ENCODE peak calls at places on chromosomes 4 and X, in ten cellular contexts. One of them, this sample, is unnamed. For H3K4me1, the result is how much of the 10 kb centered on the place peaks cover.

GRCh38 chrX:1529756-1530155 is 7.2 kb downstream of the P2RY8 start:
- DNase-seq in stomach: no peak
- DNase-seq in endothelial cell of umbilical vein: no peak
- DNase-seq in GM23248: no peak
- DNase-seq in aorta: no peak
- DNase-seq in HCT116: no peak
- DNase-seq in left lung: no peak
- DNase-seq in A549: no peak
- DNase-seq in astrocyte: no peak
- DNase-seq in fibroblast of lung: no peak
- DNase-seq in this sample: no peak

GRCh38 chr4:174423257-174423944 is 98.9 kb downstream of the HPGD start:
- DNase-seq in stomach: peak
- DNase-seq in endothelial cell of umbilical vein: peak
- DNase-seq in GM23248: peak
- DNase-seq in aorta: no peak
- DNase-seq in HCT116: peak
- DNase-seq in left lung: peak
- DNase-seq in A549: peak
- DNase-seq in astrocyte: peak
- DNase-seq in fibroblast of lung: peak
- DNase-seq in this sample: peak

GRCh38 chr4:15779336-15779735 is 1.2 kb downstream of the CD38 start:
- DNase-seq in stomach: no peak
- DNase-seq in endothelial cell of umbilical vein: peak
- DNase-seq in GM23248: peak
- DNase-seq in aorta: peak
- DNase-seq in HCT116: no peak
- DNase-seq in left lung: peak
- DNase-seq in A549: peak
- DNase-seq in astrocyte: peak
- DNase-seq in fibroblast of lung: peak
- DNase-seq in this sample: peak

GRCh38 chr4:56786955-56787354 is 34.5 kb downstream of the SPINK2 start:
- DNase-seq in stomach: peak
- DNase-seq in endothelial cell of umbilical vein: peak
- DNase-seq in GM23248: peak
- DNase-seq in aorta: no peak
- DNase-seq in HCT116: no peak
- DNase-seq in left lung: no peak
- DNase-seq in A549: no peak
- DNase-seq in astrocyte: peak
- DNase-seq in fibroblast of lung: peak
- DNase-seq in this sample: peak

GRCh38 chrX:22097295-22097694 is 65.2 kb downstream of the PHEX start:
- DNase-seq in stomach: no peak
- DNase-seq in endothelial cell of umbilical vein: peak
- DNase-seq in GM23248: peak
- DNase-seq in aorta: no peak
- DNase-seq in HCT116: no peak
- DNase-seq in left lung: no peak
- DNase-seq in A549: no peak
- DNase-seq in astrocyte: peak
- DNase-seq in fibroblast of lung: peak
- DNase-seq in this sample: peak

GRCh38 chr4:122293374-122294365 is 85.1 kb upstream of the ADAD1 start:
- DNase-seq in stomach: no peak
- DNase-seq in endothelial cell of umbilical vein: no peak
- DNase-seq in GM23248: no peak
- DNase-seq in aorta: no peak
- DNase-seq in HCT116: no peak
- DNase-seq in left lung: peak
- DNase-seq in A549: no peak
- DNase-seq in astrocyte: peak
- DNase-seq in fibroblast of lung: no peak
- DNase-seq in this sample: no peak

GRCh38 chrX:47707031-47707780 is 48.2 kb upstream of the UXT start:
- DNase-seq in stomach: no peak
- DNase-seq in endothelial cell of umbilical vein: no peak
- DNase-seq in GM23248: peak
- DNase-seq in aorta: no peak
- DNase-seq in HCT116: no peak
- DNase-seq in left lung: no peak
- DNase-seq in A549: no peak
- DNase-seq in astrocyte: no peak
- DNase-seq in fibroblast of lung: peak
- DNase-seq in this sample: no peak

GRCh38 chrX:110407910-110408545 is 49.4 kb downstream of the RTL9 start:
- DNase-seq in stomach: no peak
- DNase-seq in endothelial cell of umbilical vein: peak
- DNase-seq in GM23248: peak
- DNase-seq in aorta: no peak
- DNase-seq in HCT116: peak
- DNase-seq in left lung: no peak
- DNase-seq in A549: peak
- DNase-seq in astrocyte: no peak
- DNase-seq in fibroblast of lung: peak
- DNase-seq in this sample: peak

DNA sequence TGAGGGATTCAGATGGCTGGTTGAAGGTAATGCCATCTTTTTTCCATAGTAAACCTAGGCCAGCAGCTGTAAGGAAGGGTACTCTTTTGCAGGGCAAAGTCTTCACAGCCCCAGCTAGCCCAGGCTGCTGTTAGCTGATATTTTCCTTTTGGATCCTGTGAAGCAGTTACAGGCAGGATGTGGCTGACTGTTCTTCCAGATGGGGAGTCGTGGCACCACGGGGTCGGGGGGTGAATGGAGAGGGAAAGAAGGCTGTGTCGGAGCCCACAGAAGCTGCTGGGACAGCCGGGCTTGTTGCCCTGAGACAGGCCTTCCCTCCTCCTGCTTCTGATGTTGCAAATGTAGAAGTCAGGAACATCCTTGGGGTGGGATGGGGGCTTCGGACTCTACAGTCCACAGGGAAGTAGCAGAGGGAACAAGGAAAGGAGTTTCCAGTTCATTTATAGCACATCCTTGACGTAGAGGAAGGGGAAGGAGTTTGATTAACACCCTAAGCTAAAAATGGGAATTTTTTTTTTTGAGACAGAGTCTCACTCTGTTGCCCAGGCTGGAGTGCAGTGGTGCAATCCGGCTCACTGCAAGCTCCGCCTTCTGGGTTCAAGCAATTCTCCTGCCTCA is 64.6 kb upstream of the TMEM150C start:
- DNase-seq in stomach: no peak
- DNase-seq in endothelial cell of umbilical vein: no peak
- DNase-seq in GM23248: no peak
- DNase-seq in aorta: no peak
- DNase-seq in HCT116: no peak
- DNase-seq in left lung: no peak
- DNase-seq in A549: no peak
- DNase-seq in astrocyte: no peak
- DNase-seq in fibroblast of lung: no peak
- DNase-seq in this sample: no peak
- H3K4me1 ChIP-seq in stomach: under half
- H3K4me1 ChIP-seq in endothelial cell of umbilical vein: under half
- H3K4me1 ChIP-seq in GM23248: under half
- H3K4me1 ChIP-seq in aorta: under half
- H3K4me1 ChIP-seq in HCT116: under half
- H3K4me1 ChIP-seq in left lung: under half
- H3K4me1 ChIP-seq in A549: under half
- H3K4me1 ChIP-seq in astrocyte: under half
- H3K4me1 ChIP-seq in fibroblast of lung: under half
- H3K4me1 ChIP-seq in this sample: under half

GRCh38 chrX:107718156-107718621 is 57.4 kb downstream of the TSC22D3 start:
- DNase-seq in stomach: peak
- DNase-seq in endothelial cell of umbilical vein: peak
- DNase-seq in GM23248: peak
- DNase-seq in aorta: peak
- DNase-seq in HCT116: peak
- DNase-seq in left lung: peak
- DNase-seq in A549: peak
- DNase-seq in astrocyte: peak
- DNase-seq in fibroblast of lung: peak
- DNase-seq in this sample: peak

GRCh38 chrX:107723501-107723900 is 52.1 kb downstream of the TSC22D3 start:
- DNase-seq in stomach: no peak
- DNase-seq in endothelial cell of umbilical vein: no peak
- DNase-seq in GM23248: no peak
- DNase-seq in aorta: no peak
- DNase-seq in HCT116: no peak
- DNase-seq in left lung: no peak
- DNase-seq in A549: no peak
- DNase-seq in astrocyte: no peak
- DNase-seq in fibroblast of lung: no peak
- DNase-seq in this sample: no peak

GRCh38 chrX:107721966-107722707 is 53.5 kb downstream of the TSC22D3 start:
- DNase-seq in stomach: no peak
- DNase-seq in endothelial cell of umbilical vein: no peak
- DNase-seq in GM23248: no peak
- DNase-seq in aorta: no peak
- DNase-seq in HCT116: no peak
- DNase-seq in left lung: no peak
- DNase-seq in A549: no peak
- DNase-seq in astrocyte: no peak
- DNase-seq in fibroblast of lung: no peak
- DNase-seq in this sample: peak

GRCh38 chrX:107724653-107725052 is 50.9 kb downstream of the TSC22D3 start:
- DNase-seq in stomach: no peak
- DNase-seq in endothelial cell of umbilical vein: no peak
- DNase-seq in GM23248: no peak
- DNase-seq in aorta: no peak
- DNase-seq in HCT116: no peak
- DNase-seq in left lung: no peak
- DNase-seq in A549: no peak
- DNase-seq in astrocyte: no peak
- DNase-seq in fibroblast of lung: no peak
- DNase-seq in this sample: no peak

DNA sequence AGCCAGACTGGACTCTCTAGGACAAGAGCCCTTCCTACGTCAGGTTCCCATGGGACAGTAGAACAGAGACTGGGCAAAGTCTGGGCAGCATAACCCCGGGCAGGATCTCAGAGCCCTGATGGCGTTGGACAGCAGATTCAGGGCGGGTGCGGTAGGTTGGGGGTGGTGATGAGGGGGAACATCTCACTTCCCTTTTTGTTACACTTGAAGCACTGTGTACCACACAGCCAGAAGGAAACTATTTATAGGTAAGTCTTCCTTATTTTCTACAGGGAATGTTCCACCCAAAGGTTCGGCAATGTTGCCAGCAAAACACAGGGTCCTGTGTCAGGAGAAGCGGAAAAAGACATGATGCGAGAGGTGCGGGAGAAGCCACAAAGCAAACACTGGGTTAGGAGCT is 54.3 kb downstream of the TSC22D3 start:
- DNase-seq in stomach: no peak
- DNase-seq in endothelial cell of umbilical vein: no peak
- DNase-seq in GM23248: no peak
- DNase-seq in aorta: peak
- DNase-seq in HCT116: no peak
- DNase-seq in left lung: no peak
- DNase-seq in A549: no peak
- DNase-seq in astrocyte: no peak
- DNase-seq in fibroblast of lung: no peak
- DNase-seq in this sample: no peak
- H3K27ac ChIP-seq in stomach: peak
- H3K27ac ChIP-seq in endothelial cell of umbilical vein: no peak
- H3K27ac ChIP-seq in GM23248: no peak
- H3K27ac ChIP-seq in aorta: no peak
- H3K27ac ChIP-seq in HCT116: no peak
- H3K27ac ChIP-seq in left lung: peak
- H3K27ac ChIP-seq in A549: peak
- H3K27ac ChIP-seq in astrocyte: no peak
- H3K27ac ChIP-seq in fibroblast of lung: no peak
- H3K27ac ChIP-seq in this sample: no peak

DNA sequence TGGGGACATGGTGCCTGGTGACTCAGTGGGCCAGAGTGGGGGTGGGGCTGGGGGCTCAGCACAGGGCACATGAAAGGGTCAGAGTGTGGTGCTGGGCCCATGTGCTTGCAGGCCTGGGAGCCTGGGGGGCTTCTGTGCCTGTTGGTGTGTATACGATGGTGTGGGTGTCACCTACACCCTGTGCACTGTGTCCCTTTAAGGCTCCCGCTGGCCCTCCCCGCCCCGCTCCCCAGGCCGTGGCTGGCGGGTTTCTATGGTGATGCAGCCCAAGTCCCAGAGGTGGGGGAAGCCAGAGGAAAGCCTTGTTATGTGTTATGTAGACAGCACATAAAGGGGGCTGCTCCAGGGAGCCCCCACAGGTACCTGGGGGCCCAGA is 5.5 kb downstream of the L1CAM start:
- DNase-seq in stomach: no peak
- DNase-seq in endothelial cell of umbilical vein: no peak
- DNase-seq in GM23248: no peak
- DNase-seq in aorta: no peak
- DNase-seq in HCT116: no peak
- DNase-seq in left lung: no peak
- DNase-seq in A549: no peak
- DNase-seq in astrocyte: no peak
- DNase-seq in fibroblast of lung: no peak
- DNase-seq in this sample: no peak
- H3K4me1 ChIP-seq in stomach: under half
- H3K4me1 ChIP-seq in endothelial cell of umbilical vein: under half
- H3K4me1 ChIP-seq in GM23248: under half
- H3K4me1 ChIP-seq in aorta: under half
- H3K4me1 ChIP-seq in HCT116: under half
- H3K4me1 ChIP-seq in left lung: under half
- H3K4me1 ChIP-seq in A549: under half
- H3K4me1 ChIP-seq in astrocyte: under half
- H3K4me1 ChIP-seq in fibroblast of lung: under half
- H3K4me1 ChIP-seq in this sample: half or more

GRCh38 chrX:54419559-54420302 is 20.5 kb upstream of the TSR2 start:
- DNase-seq in stomach: no peak
- DNase-seq in endothelial cell of umbilical vein: no peak
- DNase-seq in GM23248: no peak
- DNase-seq in aorta: no peak
- DNase-seq in HCT116: no peak
- DNase-seq in left lung: no peak
- DNase-seq in A549: no peak
- DNase-seq in astrocyte: no peak
- DNase-seq in fibroblast of lung: no peak
- DNase-seq in this sample: no peak

GRCh38 chrX:54422168-54422567 is 18.0 kb upstream of the TSR2 start:
- DNase-seq in stomach: no peak
- DNase-seq in endothelial cell of umbilical vein: no peak
- DNase-seq in GM23248: no peak
- DNase-seq in aorta: no peak
- DNase-seq in HCT116: no peak
- DNase-seq in left lung: no peak
- DNase-seq in A549: no peak
- DNase-seq in astrocyte: no peak
- DNase-seq in fibroblast of lung: no peak
- DNase-seq in this sample: no peak

GRCh38 chrX:54415534-54416350 is 24.5 kb upstream of the TSR2 start:
- DNase-seq in stomach: no peak
- DNase-seq in endothelial cell of umbilical vein: no peak
- DNase-seq in GM23248: no peak
- DNase-seq in aorta: no peak
- DNase-seq in HCT116: no peak
- DNase-seq in left lung: no peak
- DNase-seq in A549: no peak
- DNase-seq in astrocyte: peak
- DNase-seq in fibroblast of lung: peak
- DNase-seq in this sample: peak

GRCh38 chrX:54413753-54414152 is 26.5 kb upstream of the TSR2 start:
- DNase-seq in stomach: no peak
- DNase-seq in endothelial cell of umbilical vein: no peak
- DNase-seq in GM23248: peak
- DNase-seq in aorta: no peak
- DNase-seq in HCT116: no peak
- DNase-seq in left lung: no peak
- DNase-seq in A549: no peak
- DNase-seq in astrocyte: no peak
- DNase-seq in fibroblast of lung: peak
- DNase-seq in this sample: peak

DNA sequence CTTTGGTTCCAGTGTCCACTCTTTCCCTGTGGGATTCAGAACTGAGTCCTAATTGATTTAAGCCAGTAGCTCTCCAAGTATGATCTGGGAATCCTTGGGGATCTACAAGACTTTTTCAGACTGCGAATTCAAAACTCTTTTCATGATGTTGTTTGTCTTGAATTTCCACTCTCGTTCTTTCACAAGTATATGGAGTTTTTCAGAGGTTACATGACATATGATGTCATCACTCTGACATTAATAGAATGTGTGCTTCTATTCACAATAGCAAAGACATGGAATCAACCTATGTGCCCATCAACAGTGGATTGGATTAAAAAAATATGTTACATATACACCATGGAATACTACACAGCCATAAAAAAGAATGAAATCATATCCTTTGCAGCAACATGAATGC is 23.2 kb upstream of the TSR2 start:
- DNase-seq in stomach: no peak
- DNase-seq in endothelial cell of umbilical vein: no peak
- DNase-seq in GM23248: no peak
- DNase-seq in aorta: no peak
- DNase-seq in HCT116: no peak
- DNase-seq in left lung: no peak
- DNase-seq in A549: no peak
- DNase-seq in astrocyte: no peak
- DNase-seq in fibroblast of lung: no peak
- DNase-seq in this sample: no peak
- H3K27ac ChIP-seq in stomach: no peak
- H3K27ac ChIP-seq in endothelial cell of umbilical vein: no peak
- H3K27ac ChIP-seq in GM23248: no peak
- H3K27ac ChIP-seq in aorta: no peak
- H3K27ac ChIP-seq in HCT116: no peak
- H3K27ac ChIP-seq in left lung: no peak
- H3K27ac ChIP-seq in A549: no peak
- H3K27ac ChIP-seq in astrocyte: no peak
- H3K27ac ChIP-seq in fibroblast of lung: no peak
- H3K27ac ChIP-seq in this sample: no peak